ENCODE peak calls at places on chromosomes 4 and X, in five cellular contexts. One of them, this sample, is unnamed.

GRCh38 chr4:185471235-185472062 is at the start of gene CCDC110:
- DNase-seq in HepG2: peak
- DNase-seq in GM12878: peak
- DNase-seq in GM12891: peak
- DNase-seq in K562: peak
- DNase-seq in this sample: peak

GRCh38 chr4:6250235-6250983 is 19.2 kb upstream of the WFS1 start:
- DNase-seq in HepG2: peak
- DNase-seq in GM12878: peak
- DNase-seq in GM12891: peak
- DNase-seq in K562: peak
- DNase-seq in this sample: peak

GRCh38 chr4:97412331-97412730 is 730.9 kb downstream of the STPG2 start:
- DNase-seq in HepG2: no peak
- DNase-seq in GM12878: no peak
- DNase-seq in GM12891: no peak
- DNase-seq in K562: no peak
- DNase-seq in this sample: no peak

GRCh38 chrX:14056201-14056600 is 26.5 kb upstream of the GEMIN8 start:
- DNase-seq in HepG2: no peak
- DNase-seq in GM12878: no peak
- DNase-seq in GM12891: no peak
- DNase-seq in K562: no peak
- DNase-seq in this sample: no peak

GRCh38 chr4:141132689-141133145 is 552 bp downstream of the RNF150 start:
- DNase-seq in HepG2: no peak
- DNase-seq in GM12878: no peak
- DNase-seq in GM12891: peak
- DNase-seq in K562: no peak
- DNase-seq in this sample: peak

GRCh38 chr4:120921456-120922389 is 803 bp downstream of the PRDM5 start:
- DNase-seq in HepG2: no peak
- DNase-seq in GM12878: no peak
- DNase-seq in GM12891: no peak
- DNase-seq in K562: no peak
- DNase-seq in this sample: no peak

GRCh38 chrX:50707376-50707775 is 106.6 kb downstream of the SHROOM4 start:
- DNase-seq in HepG2: no peak
- DNase-seq in GM12878: no peak
- DNase-seq in GM12891: no peak
- DNase-seq in K562: no peak
- DNase-seq in this sample: no peak

GRCh38 chr4:75920327-75920726 is 18.1 kb upstream of the PPEF2 start:
- DNase-seq in HepG2: no peak
- DNase-seq in GM12878: no peak
- DNase-seq in GM12891: no peak
- DNase-seq in K562: no peak
- DNase-seq in this sample: no peak

GRCh38 chr4:73676881-73677323 is 56.7 kb upstream of the RASSF6 start:
- DNase-seq in HepG2: no peak
- DNase-seq in GM12878: peak
- DNase-seq in GM12891: no peak
- DNase-seq in K562: no peak
- DNase-seq in this sample: no peak

GRCh38 chrX:100643943-100644587 is at the start of gene SRPX2:
- DNase-seq in HepG2: no peak
- DNase-seq in GM12878: no peak
- DNase-seq in GM12891: no peak
- DNase-seq in K562: no peak
- DNase-seq in this sample: no peak

GRCh38 chrX:115533485-115533884 is 27.5 kb upstream of the PLS3 start:
- DNase-seq in HepG2: no peak
- DNase-seq in GM12878: no peak
- DNase-seq in GM12891: no peak
- DNase-seq in K562: no peak
- DNase-seq in this sample: no peak

GRCh38 chrX:10569946-10570345 is 50.4 kb downstream of the MID1 start:
- DNase-seq in HepG2: no peak
- DNase-seq in GM12878: no peak
- DNase-seq in GM12891: no peak
- DNase-seq in K562: no peak
- DNase-seq in this sample: no peak

GRCh38 chr4:138775890-138776289 is 239.7 kb upstream of the NOCT start:
- DNase-seq in HepG2: no peak
- DNase-seq in GM12878: peak
- DNase-seq in GM12891: no peak
- DNase-seq in K562: no peak
- DNase-seq in this sample: no peak

GRCh38 chr4:10753326-10753725 is 68.8 kb upstream of the CLNK start:
- DNase-seq in HepG2: no peak
- DNase-seq in GM12878: no peak
- DNase-seq in GM12891: no peak
- DNase-seq in K562: no peak
- DNase-seq in this sample: no peak

GRCh38 chr4:7503597-7503996 is 68.9 kb upstream of the PSAPL1 start:
- DNase-seq in HepG2: no peak
- DNase-seq in GM12878: no peak
- DNase-seq in GM12891: no peak
- DNase-seq in K562: no peak
- DNase-seq in this sample: no peak

GRCh38 chr4:101019941-101020401 is 327.4 kb downstream of the PPP3CA start:
- DNase-seq in HepG2: peak
- DNase-seq in GM12878: peak
- DNase-seq in GM12891: no peak
- DNase-seq in K562: no peak
- DNase-seq in this sample: no peak

GRCh38 chrX:12999422-12999821 is 24.5 kb downstream of the TMSB4X start:
- DNase-seq in HepG2: no peak
- DNase-seq in GM12878: no peak
- DNase-seq in GM12891: no peak
- DNase-seq in K562: no peak
- DNase-seq in this sample: no peak

DNA sequence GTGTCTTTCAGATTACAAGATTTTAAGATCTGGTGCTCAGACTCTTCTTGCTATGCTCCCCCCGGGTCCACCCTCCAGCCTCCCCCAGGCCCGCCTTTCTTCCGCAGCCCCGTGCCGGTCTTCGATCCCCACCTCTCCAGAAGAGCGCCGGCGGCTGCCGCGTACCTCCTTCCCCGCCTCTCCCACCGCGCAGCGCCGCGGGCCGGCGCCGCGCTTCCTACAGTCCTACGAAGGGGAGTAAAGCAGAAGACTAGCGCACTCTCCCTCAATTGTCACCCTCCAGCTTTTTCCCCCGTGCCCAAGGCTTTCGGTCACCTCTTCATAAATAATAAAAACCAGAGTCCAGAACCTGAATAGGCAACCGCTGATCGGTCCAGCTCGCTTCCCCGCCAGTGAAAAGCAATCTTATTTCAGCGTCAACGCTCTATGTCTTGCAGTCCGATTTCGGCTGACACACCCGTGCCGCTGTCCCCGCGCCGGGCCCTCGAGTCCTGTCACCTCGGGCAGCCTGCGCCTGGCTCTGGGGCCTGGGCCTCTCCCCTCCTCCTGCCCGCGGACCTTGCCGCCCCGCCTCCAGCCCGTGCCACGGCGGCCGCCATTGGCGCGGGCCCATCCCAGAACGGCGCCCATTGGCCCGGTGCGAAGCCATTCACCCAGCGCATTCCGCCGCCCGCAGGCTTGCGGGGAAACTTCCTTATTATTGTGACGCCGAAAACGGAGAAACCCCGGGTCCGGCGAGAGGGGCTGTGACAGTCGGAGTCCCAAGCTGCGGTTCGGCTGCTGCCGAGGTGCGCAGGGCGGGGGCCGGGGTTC is at the start of gene HERC3:
- DNase-seq in HepG2: peak
- DNase-seq in GM12878: peak
- DNase-seq in GM12891: peak
- DNase-seq in K562: peak
- DNase-seq in this sample: peak
- TF ChIP-seq POLR2A in HepG2: no peak
- TF ChIP-seq POLR2A in GM12878: peak
- TF ChIP-seq POLR2A in GM12891: no peak
- TF ChIP-seq POLR2A in K562: no peak
- TF ChIP-seq POLR2A in this sample: no peak

GRCh38 chrX:69538321-69538876 is 34.3 kb downstream of the NALF2 start:
- DNase-seq in HepG2: peak
- DNase-seq in GM12878: no peak
- DNase-seq in GM12891: peak
- DNase-seq in K562: peak
- DNase-seq in this sample: peak
- TF ChIP-seq TAF1 in HepG2: peak
- TF ChIP-seq TAF1 in GM12878: no peak
- TF ChIP-seq TAF1 in GM12891: no peak
- TF ChIP-seq TAF1 in K562: no peak
- TF ChIP-seq TAF1 in this sample: no peak

DNA sequence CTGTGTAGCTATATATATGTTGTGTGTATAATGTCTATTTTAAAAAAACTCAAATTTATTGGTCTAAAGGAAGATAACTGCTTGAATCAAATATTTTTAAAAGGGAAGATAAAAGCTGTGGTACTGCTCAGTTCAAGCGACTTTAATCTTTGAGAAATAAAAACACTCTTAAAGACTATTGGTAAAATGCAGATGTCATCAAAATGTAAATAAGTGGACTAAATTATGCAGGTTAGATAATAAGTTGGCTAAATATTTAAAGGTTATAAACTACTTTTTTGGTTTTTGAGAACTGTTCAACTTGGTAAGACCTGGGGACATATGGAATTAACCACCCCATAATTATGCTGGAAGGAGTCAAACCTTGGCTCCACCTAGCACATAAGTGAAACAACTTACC is 144.7 kb upstream of the ITM2A start:
- DNase-seq in HepG2: no peak
- DNase-seq in GM12878: no peak
- DNase-seq in GM12891: no peak
- DNase-seq in K562: no peak
- DNase-seq in this sample: no peak
- TF ChIP-seq POLR2A in HepG2: no peak
- TF ChIP-seq POLR2A in GM12878: no peak
- TF ChIP-seq POLR2A in GM12891: no peak
- TF ChIP-seq POLR2A in K562: no peak
- TF ChIP-seq POLR2A in this sample: no peak

GRCh38 chrX:112512509-112512908 is 167.2 kb downstream of the LHFPL1 start:
- DNase-seq in HepG2: no peak
- DNase-seq in GM12878: no peak
- DNase-seq in GM12891: no peak
- DNase-seq in K562: no peak
- DNase-seq in this sample: no peak
- TF ChIP-seq TAF1 in HepG2: no peak
- TF ChIP-seq TAF1 in GM12878: no peak
- TF ChIP-seq TAF1 in GM12891: no peak
- TF ChIP-seq TAF1 in K562: no peak
- TF ChIP-seq TAF1 in this sample: no peak

GRCh38 chrX:153800177-153800722 is 5.8 kb downstream of the SSR4 start:
- DNase-seq in HepG2: no peak
- DNase-seq in GM12878: no peak
- DNase-seq in GM12891: no peak
- DNase-seq in K562: no peak
- DNase-seq in this sample: no peak
- TF ChIP-seq POLR2A in HepG2: no peak
- TF ChIP-seq POLR2A in GM12878: peak
- TF ChIP-seq POLR2A in GM12891: no peak
- TF ChIP-seq POLR2A in K562: peak
- TF ChIP-seq POLR2A in this sample: no peak

DNA sequence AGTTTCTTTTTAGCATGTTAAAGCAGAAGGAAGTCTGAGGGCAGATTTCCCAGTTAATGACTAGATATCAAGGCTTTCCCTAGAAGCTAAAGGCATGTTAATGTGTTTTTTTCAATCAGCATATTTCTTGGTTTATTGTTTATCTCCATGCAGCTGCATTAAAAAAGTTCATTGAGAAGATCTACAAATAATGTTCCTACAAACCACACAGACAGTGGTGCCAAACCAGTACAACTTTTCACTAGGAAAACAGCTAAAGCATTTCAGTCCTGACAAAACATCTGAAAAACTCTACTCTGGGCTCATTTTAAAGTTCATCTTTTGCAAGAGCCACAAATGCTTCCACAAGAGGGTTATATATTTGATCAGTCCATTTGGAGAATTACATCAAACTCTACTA is 320.1 kb downstream of the ADGRL3 start:
- DNase-seq in HepG2: no peak
- DNase-seq in GM12878: no peak
- DNase-seq in GM12891: no peak
- DNase-seq in K562: no peak
- DNase-seq in this sample: no peak
- TF ChIP-seq TAF1 in HepG2: no peak
- TF ChIP-seq TAF1 in GM12878: no peak
- TF ChIP-seq TAF1 in GM12891: no peak
- TF ChIP-seq TAF1 in K562: no peak
- TF ChIP-seq TAF1 in this sample: no peak

GRCh38 chr4:148515248-148515647 is 73.0 kb upstream of the NR3C2 start:
- DNase-seq in HepG2: no peak
- DNase-seq in GM12878: no peak
- DNase-seq in GM12891: no peak
- DNase-seq in K562: no peak
- DNase-seq in this sample: no peak
- TF ChIP-seq POLR2A in HepG2: no peak
- TF ChIP-seq POLR2A in GM12878: no peak
- TF ChIP-seq POLR2A in GM12891: no peak
- TF ChIP-seq POLR2A in K562: no peak
- TF ChIP-seq POLR2A in this sample: no peak